ENCODE peak calls at places on chromosomes 5 and 9, in eight cellular contexts. Q is AG04449, H is fibroblast of lung, U is colonic mucosa, M is kidney, B is ovary, I is dorsolateral prefrontal cortex, P is tibial nerve. E is an unnamed sample.
A peak's percentile ranks its signal among the peaks of the same experiment; 100 is the strongest.

GRCh38 chr9:128275198-128276007 is at the start of gene GOLGA2:
- DNase-seq in B (no peak), U (peak; percentile 41), P (no peak), H (peak; percentile 64), I (no peak), M (no peak), Q (no peak), E (peak; percentile 99)

GRCh38 chr5:120605325-120606079 is 141.4 kb downstream of the PRR16 start:
- DNase-seq in I (no peak), U (no peak), P (no peak), H (no peak), B (no peak), M (no peak), Q (no peak), E (no peak)

GRCh38 chr9:113634597-113635515 is 171.3 kb downstream of the RGS3 start:
- DNase-seq in I (no peak), P (no peak), B (no peak), U (no peak), M (no peak), Q (no peak), H (peak; percentile 44), E (peak; percentile 28)

GRCh38 chr5:163564321-163564924 is 59.0 kb downstream of the MAT2B start:
- DNase-seq in U (peak; percentile 70), Q (no peak), M (no peak), P (peak; percentile 38), H (peak; percentile 81), B (peak; percentile 60), I (peak; percentile 79), E (peak; percentile 85)

GRCh38 chr5:17412760-17413671 is 85.0 kb upstream of the TAF11L2 start:
- DNase-seq in P (no peak), I (no peak), Q (no peak), U (no peak), M (no peak), B (no peak), H (no peak), E (no peak)

GRCh38 chr9:18451409-18451808 is 22.5 kb upstream of the ADAMTSL1 start:
- DNase-seq in P (no peak), U (no peak), I (no peak), M (no peak), H (no peak), B (no peak), Q (no peak), E (no peak)

GRCh38 chr9:72149231-72149975 is at the start of gene GDA:
- DNase-seq in I (peak; percentile 19), B (no peak), P (no peak), H (no peak), U (peak; percentile 81), M (peak; percentile 64), Q (no peak), E (peak; percentile 82)

GRCh38 chr5:96661101-96661840 is 905 bp upstream of the CAST start:
- DNase-seq in I (peak; percentile 17), P (no peak), Q (no peak), M (no peak), H (peak; percentile 68), U (peak; percentile 53), B (peak; percentile 32), E (peak; percentile 58)

DNA sequence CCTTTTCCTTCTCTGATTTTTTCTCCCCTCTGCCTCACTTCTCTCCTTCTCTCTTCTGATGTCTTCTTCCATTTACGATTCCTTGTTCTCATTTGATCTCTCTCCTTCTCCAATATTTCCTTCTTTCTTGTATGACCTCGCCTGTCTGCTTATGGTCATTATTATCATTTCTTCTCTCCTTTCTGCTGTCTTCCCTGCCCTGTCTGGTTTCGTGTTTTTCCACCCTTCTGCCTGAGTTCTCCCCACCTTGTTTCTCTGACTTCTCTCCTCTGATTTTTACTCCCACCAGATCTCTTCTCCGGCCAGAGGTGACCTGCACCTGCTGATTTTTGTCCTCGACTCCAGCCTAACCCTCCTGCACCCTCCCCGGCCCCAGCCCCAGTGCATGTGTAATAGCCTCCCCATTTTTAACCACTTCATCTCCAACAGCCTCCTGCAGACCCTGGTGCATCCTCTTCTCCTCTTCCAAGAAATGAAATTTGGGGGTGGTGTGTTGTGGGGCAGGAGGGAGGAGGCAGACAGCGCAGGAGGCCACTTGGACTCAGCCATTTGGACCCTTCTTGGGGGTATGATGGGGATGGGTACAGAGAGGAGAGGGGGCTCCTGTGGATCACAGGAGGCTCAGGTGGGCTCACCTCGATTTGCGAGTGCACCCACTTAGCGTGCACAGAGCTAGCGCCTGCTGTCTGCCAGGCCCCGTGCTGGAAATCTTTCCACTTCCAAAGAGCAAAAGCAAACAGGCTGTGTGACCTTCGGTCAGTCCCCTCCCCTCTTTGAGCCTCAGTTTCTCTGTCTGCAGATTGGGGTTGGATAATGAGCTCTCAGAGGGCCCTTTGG is 32.5 kb downstream of the GSN start:
- DNase-seq in U (no peak), P (peak; percentile 11), I (no peak), M (no peak), Q (no peak), H (no peak), B (peak; percentile 26), E (no peak)
- H3K4me3 ChIP-seq in U (peak overlapping the region; percentile 47), P (peak overlapping the region; percentile 60), I (peak overlapping the region; percentile 73), M (peak overlapping the region; percentile 65), Q (peak overlapping the region; percentile 45), H (peak overlapping the region; percentile 37), B (peak overlapping the region; percentile 56), E (peak overlapping the region; percentile 48)

GRCh38 chr5:77973253-77973609 is 197.1 kb upstream of the TBCA start:
- DNase-seq in B (no peak), U (peak; percentile 30), M (no peak), I (no peak), P (no peak), Q (no peak), H (no peak), E (no peak)

GRCh38 chr5:77974576-77974975 is 198.4 kb upstream of the TBCA start:
- DNase-seq in I (no peak), H (no peak), M (no peak), U (no peak), Q (no peak), B (no peak), P (no peak), E (no peak)

GRCh38 chr5:77970891-77971290 is 194.8 kb upstream of the TBCA start:
- DNase-seq in Q (no peak), P (no peak), B (no peak), I (no peak), M (no peak), H (no peak), U (no peak), E (no peak)

GRCh38 chr5:77971965-77972544 is 195.9 kb upstream of the TBCA start:
- DNase-seq in B (no peak), I (no peak), Q (no peak), P (no peak), U (no peak), H (no peak), M (no peak), E (no peak)

DNA sequence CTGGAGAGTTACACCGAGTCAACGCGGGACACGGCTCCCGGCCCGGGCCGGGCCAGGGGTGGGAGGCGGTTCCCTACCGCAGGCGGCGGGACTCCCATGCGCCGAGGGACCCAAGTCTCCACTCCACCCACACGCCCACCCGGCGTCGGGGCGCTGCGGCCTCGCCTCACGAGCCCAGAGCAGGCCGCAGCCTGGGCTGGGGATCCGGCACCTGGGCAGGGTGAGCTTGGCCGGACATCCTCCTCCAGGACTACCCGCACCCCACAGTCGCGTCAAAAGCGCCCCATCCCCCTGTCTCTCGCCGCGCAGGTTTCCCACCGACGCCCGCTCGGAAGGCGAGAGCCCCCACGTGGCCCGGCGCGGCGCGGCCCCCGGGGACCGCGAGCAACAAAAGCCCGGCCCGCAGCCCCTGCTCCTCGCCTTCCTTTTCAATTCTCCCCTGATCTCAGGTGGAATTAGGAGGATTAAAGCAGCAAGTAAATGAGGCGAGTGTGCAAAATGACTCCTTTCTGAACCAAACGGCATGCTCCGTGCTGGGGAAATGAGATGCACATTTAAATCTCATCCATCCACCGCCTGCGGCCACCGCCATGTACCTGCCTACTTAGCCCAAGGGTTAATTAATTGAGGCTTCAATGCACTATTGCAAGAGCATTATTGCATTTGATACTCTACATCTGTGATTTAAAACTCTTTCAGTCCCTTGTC is 196.6 kb upstream of the TBCA start:
- DNase-seq in P (no peak), B (no peak), U (no peak), M (no peak), Q (no peak), I (no peak), H (no peak), E (no peak)
- TF ChIP-seq CTCF in P (no peak), B (no peak), U (no peak), M (no peak), Q (peak; percentile 23), I (peak; percentile 9), H (peak; percentile 16), E (no peak)

GRCh38 chr9:130661461-130662098 is 2.8 kb upstream of the PRDM12 start:
- DNase-seq in U (no peak), B (no peak), Q (no peak), I (no peak), M (no peak), H (no peak), P (no peak), E (no peak)

GRCh38 chr9:130662099-130662926 is 2.1 kb upstream of the PRDM12 start:
- DNase-seq in H (no peak), M (no peak), B (no peak), I (no peak), P (no peak), U (no peak), Q (no peak), E (no peak)

GRCh38 chr9:130660326-130660682 is 4.1 kb upstream of the PRDM12 start:
- DNase-seq in U (no peak), M (no peak), Q (no peak), B (no peak), I (no peak), P (no peak), H (no peak), E (no peak)

GRCh38 chr9:130659699-130660248 is 4.6 kb upstream of the PRDM12 start:
- DNase-seq in U (no peak), Q (no peak), B (no peak), I (no peak), M (no peak), H (no peak), P (no peak), E (no peak)

DNA sequence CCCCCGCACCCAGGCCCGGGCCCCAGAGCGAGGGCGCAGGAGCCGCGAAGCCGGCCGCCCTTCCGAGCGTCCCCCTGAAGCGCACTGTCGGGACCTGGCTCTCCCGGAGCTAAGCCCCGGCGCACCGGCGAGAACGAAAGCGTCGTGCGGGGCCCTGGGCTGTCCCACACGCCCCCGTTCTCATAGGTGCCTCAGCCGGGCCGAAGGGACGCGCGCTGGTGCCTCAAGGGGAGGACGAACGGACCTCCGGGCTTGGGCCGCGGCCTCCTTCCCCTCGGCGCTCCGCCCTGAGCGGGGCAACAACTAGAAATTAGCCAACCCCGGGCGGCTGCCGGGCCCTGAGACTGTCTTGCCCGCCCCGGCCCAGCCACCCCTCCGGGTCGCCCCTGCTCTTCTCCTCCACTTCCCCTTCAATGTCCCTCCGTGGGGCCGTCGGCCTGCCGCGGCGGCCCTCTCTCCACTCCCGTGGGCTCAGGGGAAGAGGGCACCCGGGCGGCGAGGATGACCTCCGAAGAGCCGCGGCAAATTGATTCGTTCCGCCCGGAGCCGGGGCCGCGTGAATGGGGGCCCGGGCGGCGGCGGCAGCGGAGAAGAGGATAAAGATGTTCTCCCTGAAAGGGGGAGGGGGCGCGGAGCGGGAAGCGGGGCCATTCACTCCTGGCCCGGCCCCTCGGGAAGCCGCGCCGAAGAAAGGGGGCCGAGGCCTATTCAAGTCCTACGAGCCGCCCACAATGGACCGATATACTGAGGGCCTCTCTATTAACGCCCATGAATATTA is 3.5 kb upstream of the PRDM12 start:
- DNase-seq in H (no peak), B (no peak), Q (no peak), U (no peak), P (no peak), M (no peak), I (no peak), E (peak; percentile 37)
- H3K4me3 ChIP-seq in H (no peak overlapping the region), B (peak overlapping the region; percentile 32), Q (peak overlapping the region; percentile 25), U (peak overlapping the region; percentile 2), P (peak overlapping the region; percentile 31), M (no peak overlapping the region), I (peak overlapping the region; percentile 47), E (peak overlapping the region; percentile 35)

GRCh38 chr5:174187001-174187400 is 141.5 kb downstream of the NSG2 start:
- DNase-seq in M (no peak), B (no peak), H (no peak), P (no peak), I (no peak), U (no peak), Q (no peak), E (no peak)
- TF ChIP-seq CTCF in M (no peak), B (no peak), H (no peak), P (no peak), I (no peak), U (no peak), Q (no peak), E (no peak)

E was measured in Peyer's patch.